ENCODE peak calls at places on chromosome 3, in five cellular contexts. Y is A549; V is cerebellar cortex; L is substantia nigra; B is stimulated activated CD8-positive, alpha-beta memory T cell treated with anti-CD3 and anti-CD28 coated beads, Interleukin-4, amount 100 ng/mL, for 1 hour. R is an unnamed sample.

GRCh38 chr3:152466784-152467183 is 198.1 kb downstream of the MBNL1 start:
- DNase-seq in Y (peak; percentile 46), V (no peak), L (no peak), B (no peak), R (no peak)

GRCh38 chr3:108031893-108032292 is 58.9 kb downstream of the CD47 start:
- DNase-seq in Y (peak; percentile 43), V (no peak), L (no peak), B (no peak), R (no peak)

GRCh38 chr3:51799879-51800757 is 21.1 kb upstream of the IQCF6 start:
- DNase-seq in Y (peak; percentile 38), V (peak; percentile 60), L (no peak), B (no peak), R (no peak)

GRCh38 chr3:38609386-38610111 is 39.9 kb downstream of the SCN5A start:
- DNase-seq in Y (no peak), V (no peak), L (no peak), B (no peak), R (no peak)

GRCh38 chr3:159911011-159911663 is 77.5 kb upstream of the IL12A start:
- DNase-seq in Y (no peak), V (no peak), L (no peak), B (no peak), R (no peak)

GRCh38 chr3:184379375-184380209 is at the start of gene CHRD:
- DNase-seq in Y (no peak), V (no peak), L (no peak), B (no peak), R (no peak)

GRCh38 chr3:136772709-136773108 is 20.5 kb upstream of the STAG1 start:
- DNase-seq in Y (no peak), V (no peak), L (no peak), B (no peak), R (no peak)

GRCh38 chr3:11236588-11237461 is 35.4 kb upstream of the ATG7 start:
- DNase-seq in Y (peak; percentile 63), V (peak; percentile 31), L (no peak), B (peak; percentile 61), R (no peak)

GRCh38 chr3:111338059-111338698 is 203.8 kb upstream of the CD96 start:
- DNase-seq in Y (peak; percentile 73), V (peak; percentile 17), L (peak; percentile 5), B (no peak), R (peak; percentile 4)

GRCh38 chr3:124057453-124057852 is 65.5 kb upstream of the ROPN1 start:
- DNase-seq in Y (no peak), V (no peak), L (peak; percentile 20), B (no peak), R (no peak)

GRCh38 chr3:48588230-48588629 is 6.9 kb downstream of the COL7A1 start:
- DNase-seq in Y (no peak), V (no peak), L (no peak), B (no peak), R (no peak)

R was measured in occipital lobe.